ENCODE peak calls at places on chromosome 2, in eight cellular contexts. M is activated T-cell treated with anti-CD3 and anti-CD28 coated beads for 48 hours; C is GM04504; F is astrocyte of the hippocampus; X is EL; S is activated CD4-positive, CD25-positive, alpha-beta regulatory T cell treated with anti-CD3 and anti-CD28 coated beads, Interleukin-2, amount 50 U/mL, for 16 hours; O is type B pancreatic cell; Z is activated T-helper 1 cell treated with anti-CD3 and anti-CD28 coated beads, Interleukin-12 subunit alpha, Interleukin-12 subunit beta, Interleukin-2, Interleukin-4 antibody, amounts not matched to agents 30 ng/mL and 10 ng/mL and 1 ng/mL, durations not matched to agents 14 hours and 24 hours and 36 hours. E is an unnamed sample.

GRCh38 chr2:184920451-184920965 is 322.2 kb downstream of the ZNF804A start:
- DNase-seq in M (no peak), C (no peak), F (peak), X (no peak), S (no peak), O (no peak), Z (no peak), E (peak)

GRCh38 chr2:38907743-38908562 is 18.3 kb downstream of the ARHGEF33 start:
- DNase-seq in M (peak), C (no peak), F (no peak), X (no peak), S (no peak), O (no peak), Z (no peak), E (no peak)

GRCh38 chr2:223050900-223051299 is 1.1 kb upstream of the KCNE4 start:
- DNase-seq in M (no peak), C (peak), F (no peak), X (no peak), S (no peak), O (no peak), Z (no peak), E (peak)

GRCh38 chr2:217091531-217091930 is 231.7 kb upstream of the TNP1 start:
- DNase-seq in M (no peak), C (no peak), F (no peak), X (no peak), S (no peak), O (no peak), Z (no peak), E (no peak)

GRCh38 chr2:168717790-168718502 is 84.5 kb upstream of the NOSTRIN start:
- DNase-seq in M (no peak), C (no peak), F (no peak), X (no peak), S (no peak), O (no peak), Z (no peak), E (peak)

GRCh38 chr2:74576151-74576755 is 21.7 kb downstream of the DOK1 start:
- DNase-seq in M (no peak), C (peak), F (no peak), X (peak), S (no peak), O (no peak), Z (no peak), E (no peak)

GRCh38 chr2:179106342-179107178 is 56.6 kb upstream of the CCDC141 start:
- DNase-seq in M (no peak), C (peak), F (peak), X (peak), S (no peak), O (no peak), Z (no peak), E (peak)

GRCh38 chr2:172783091-172783898 is 47.6 kb downstream of the RAPGEF4 start:
- DNase-seq in M (no peak), C (peak), F (peak), X (peak), S (no peak), O (no peak), Z (no peak), E (peak)

GRCh38 chr2:15176604-15177003 is 384.5 kb downstream of the NBAS start:
- DNase-seq in M (no peak), C (no peak), F (no peak), X (no peak), S (no peak), O (no peak), Z (no peak), E (no peak)

GRCh38 chr2:28821295-28821958 is 10.8 kb downstream of the SPDYA start:
- DNase-seq in M (peak), C (no peak), F (peak), X (peak), S (peak), O (no peak), Z (peak), E (peak)

GRCh38 chr2:229974271-229974670 is 52.0 kb downstream of the FBXO36 start:
- DNase-seq in M (no peak), C (peak), F (peak), X (peak), S (no peak), O (no peak), Z (no peak), E (peak)

GRCh38 chr2:199485732-199486335 is 28.1 kb upstream of the SATB2 start:
- DNase-seq in M (peak), C (no peak), F (peak), X (peak), S (no peak), O (no peak), Z (no peak), E (peak)

E was measured in astrocyte of the spinal cord.